ENCODE peak calls at places on chromosome 15, in eight cellular contexts. J, Z, O, F, M, D, V and E are unnamed samples.

GRCh38 chr15:64574220-64574994 is 114.0 kb downstream of the ZNF609 start:
- DNase-seq in J (peak; percentile 34), Z (no peak), O (no peak), F (no peak), M (no peak), D (peak; percentile 69), V (peak; percentile 24), E (no peak)

GRCh38 chr15:35810007-35810406 is 264.0 kb upstream of the DPH6 start:
- DNase-seq in J (peak; percentile 53), Z (no peak), O (no peak), F (no peak), M (no peak), D (no peak), V (no peak), E (no peak)

GRCh38 chr15:35505152-35505551 is 40.8 kb downstream of the DPH6 start:
- DNase-seq in J (no peak), Z (no peak), O (no peak), F (no peak), M (no peak), D (no peak), V (no peak), E (no peak)

GRCh38 chr15:41780266-41780665 is 6.0 kb downstream of the MAPKBP1 start:
- DNase-seq in J (no peak), Z (peak; percentile 8), O (no peak), F (no peak), M (no peak), D (no peak), V (no peak), E (no peak)

GRCh38 chr15:66405605-66406004 is 18.9 kb downstream of the MAP2K1 start:
- DNase-seq in J (no peak), Z (no peak), O (no peak), F (no peak), M (no peak), D (no peak), V (no peak), E (no peak)

GRCh38 chr15:64763462-64763861 is 11.9 kb downstream of the RBPMS2 start:
- DNase-seq in J (no peak), Z (no peak), O (no peak), F (no peak), M (no peak), D (no peak), V (no peak), E (no peak)

GRCh38 chr15:66172339-66172980 is 81.1 kb downstream of the MEGF11 start:
- DNase-seq in J (no peak), Z (no peak), O (no peak), F (no peak), M (no peak), D (no peak), V (no peak), E (no peak)

GRCh38 chr15:85583404-85584390 is 203.3 kb downstream of the AKAP13 start:
- DNase-seq in J (no peak), Z (no peak), O (no peak), F (peak; percentile 36), M (no peak), D (no peak), V (peak; percentile 77), E (peak; percentile 38)

GRCh38 chr15:34038023-34038403 is 991 bp downstream of the AVEN start:
- DNase-seq in J (no peak), Z (no peak), O (peak; percentile 7), F (no peak), M (no peak), D (no peak), V (no peak), E (no peak)

GRCh38 chr15:75573001-75573400 is 6.1 kb downstream of the PTPN9 start:
- DNase-seq in J (no peak), Z (peak; percentile 20), O (no peak), F (no peak), M (no peak), D (peak; percentile 72), V (peak; percentile 28), E (no peak)

GRCh38 chr15:56602253-56602652 is 131.1 kb downstream of the ZNF280D start:
- DNase-seq in J (no peak), Z (no peak), O (no peak), F (no peak), M (peak; percentile 6), D (peak; percentile 3), V (no peak), E (no peak)

GRCh38 chr15:67241132-67241855 is 13.2 kb downstream of the AAGAB start:
- DNase-seq in J (no peak), Z (no peak), O (peak; percentile 81), F (no peak), M (peak; percentile 8), D (no peak), V (no peak), E (peak; percentile 13)

GRCh38 chr15:32774022-32774421 is 56.2 kb downstream of the GREM1 start:
- DNase-seq in J (no peak), Z (no peak), O (no peak), F (no peak), M (no peak), D (peak; percentile 98), V (peak; percentile 98), E (no peak)

GRCh38 chr15:80780416-80781221 is 1.4 kb downstream of the CEMIP start:
- DNase-seq in J (peak; percentile 64), Z (peak; percentile 85), O (no peak), F (no peak), M (peak; percentile 89), D (peak; percentile 85), V (peak; percentile 69), E (peak; percentile 92)

GRCh38 chr15:82742134-82742533 is 32.5 kb upstream of the AP3B2 start:
- DNase-seq in J (no peak), Z (no peak), O (no peak), F (no peak), M (no peak), D (no peak), V (no peak), E (no peak)
- TF ChIP-seq EZH2phosphoT487 in J (no peak), Z (no peak), O (no peak), F (no peak), M (no peak), D (no peak), V (no peak), E (no peak)

GRCh38 chr15:77067691-77068367 is 3.1 kb downstream of the TSPAN3 start:
- DNase-seq in J (no peak), Z (peak; percentile 26), O (no peak), F (no peak), M (no peak), D (no peak), V (no peak), E (no peak)

GRCh38 chr15:77064118-77064517 is 6.8 kb downstream of the TSPAN3 start:
- DNase-seq in J (no peak), Z (no peak), O (no peak), F (no peak), M (no peak), D (no peak), V (peak; percentile 65), E (no peak)

GRCh38 chr15:77066961-77067690 is 3.8 kb downstream of the TSPAN3 start:
- DNase-seq in J (no peak), Z (peak; percentile 73), O (no peak), F (no peak), M (no peak), D (peak; percentile 27), V (peak; percentile 91), E (no peak)

GRCh38 chr15:77063249-77063648 is 7.7 kb downstream of the TSPAN3 start:
- DNase-seq in J (no peak), Z (no peak), O (no peak), F (no peak), M (no peak), D (no peak), V (no peak), E (no peak)

DNA sequence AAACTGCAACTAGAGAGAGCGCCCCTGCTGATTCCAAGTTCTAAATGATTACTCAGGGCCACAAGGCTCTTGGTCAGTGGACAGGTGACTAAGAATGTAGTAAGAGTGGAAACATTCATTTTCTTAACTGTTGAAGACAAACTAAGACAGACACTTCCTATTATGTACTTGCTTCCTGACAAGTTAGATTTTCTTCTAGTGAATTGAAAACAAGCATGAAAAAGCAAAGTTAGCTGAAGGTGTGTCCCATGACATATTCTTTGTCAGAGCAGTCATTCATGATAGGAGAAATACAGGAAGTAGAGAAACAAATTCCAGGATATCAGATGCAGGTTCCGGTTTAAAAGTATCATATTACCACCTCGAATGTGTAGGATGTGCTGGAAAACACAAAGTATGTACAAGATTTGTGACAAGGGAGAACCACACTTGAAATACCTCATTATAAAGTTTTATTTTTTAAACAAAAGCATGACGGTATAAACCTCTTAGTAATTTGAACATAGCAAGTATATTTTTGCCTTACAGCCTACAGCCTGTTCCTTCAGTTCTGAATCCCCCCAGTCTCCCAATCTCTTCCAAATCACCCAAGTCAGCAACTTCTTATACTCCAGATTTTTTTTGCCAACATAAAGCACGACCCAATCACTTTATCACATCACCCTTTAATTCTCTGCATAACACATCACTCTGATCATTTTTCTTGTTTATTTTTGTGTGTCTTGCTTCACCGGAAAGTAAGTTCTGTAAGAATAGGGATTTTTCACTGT is 6.2 kb downstream of the TSPAN3 start:
- DNase-seq in J (no peak), Z (peak; percentile 52), O (no peak), F (no peak), M (no peak), D (peak; percentile 75), V (peak; percentile 87), E (no peak)
- TF ChIP-seq EZH2phosphoT487 in J (no peak), Z (no peak), O (no peak), F (no peak), M (no peak), D (no peak), V (no peak), E (no peak)

GRCh38 chr15:95591886-95592285 is 738.6 kb upstream of the NR2F2 start:
- DNase-seq in J (no peak), Z (no peak), O (no peak), F (no peak), M (no peak), D (no peak), V (no peak), E (no peak)
- TF ChIP-seq EZH2phosphoT487 in J (no peak), Z (no peak), O (no peak), F (no peak), M (no peak), D (no peak), V (no peak), E (no peak)

GRCh38 chr15:98647774-98648653 is at the start of gene IGF1R:
- DNase-seq in J (peak; percentile 94), Z (peak; percentile 95), O (peak; percentile 93), F (peak; percentile 73), M (peak; percentile 90), D (peak; percentile 95), V (peak; percentile 93), E (peak; percentile 96)

GRCh38 chr15:98650871-98651481 is 2.6 kb downstream of the IGF1R start:
- DNase-seq in J (no peak), Z (peak; percentile 43), O (no peak), F (no peak), M (no peak), D (peak; percentile 73), V (peak; percentile 14), E (peak; percentile 48)

GRCh38 chr15:98649996-98650870 is 1.9 kb downstream of the IGF1R start:
- DNase-seq in J (peak; percentile 56), Z (peak; percentile 50), O (no peak), F (no peak), M (peak; percentile 63), D (peak; percentile 63), V (peak; percentile 18), E (peak; percentile 75)

GRCh38 chr15:98648654-98649537 is 557 bp downstream of the IGF1R start:
- DNase-seq in J (peak; percentile 70), Z (peak; percentile 79), O (peak; percentile 59), F (no peak), M (peak; percentile 69), D (peak; percentile 78), V (peak; percentile 26), E (peak; percentile 93)

DNA sequence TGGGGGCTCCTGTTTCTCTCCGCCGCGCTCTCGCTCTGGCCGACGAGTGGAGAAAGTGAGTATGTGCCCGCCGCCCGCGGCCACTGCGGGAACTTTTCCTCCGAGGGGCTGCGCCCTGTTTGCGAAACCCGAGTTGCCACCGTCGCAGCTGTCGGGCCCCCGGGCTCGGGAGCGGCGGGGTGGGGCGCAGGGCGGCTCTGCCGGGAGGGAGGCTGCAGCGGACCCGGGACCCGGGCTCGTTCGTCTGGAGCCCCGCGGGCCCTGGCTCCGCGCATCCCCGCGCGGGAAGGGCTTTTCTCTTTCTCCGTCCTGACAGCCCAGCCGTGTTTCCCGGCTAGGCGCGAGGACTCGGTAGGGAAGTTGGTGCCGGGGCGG is 1.3 kb downstream of the IGF1R start:
- DNase-seq in J (peak; percentile 57), Z (peak; percentile 66), O (peak; percentile 43), F (no peak), M (no peak), D (peak; percentile 75), V (no peak), E (peak; percentile 58)
- TF ChIP-seq EZH2phosphoT487 in J (no peak), Z (no peak), O (no peak), F (no peak), M (no peak), D (no peak), V (peak; percentile 18), E (no peak)